ENCODE peak calls at places on chromosomes 2 and 18, in eight cellular contexts. M is caudate nucleus, J is hepatocyte, Q is IMR-90, G is H54, L is ACHN, A is nucleus accumbens, B is posterior vena cava. Y is an unnamed sample.

GRCh38 chr2:205370726-205371125 is 311.6 kb upstream of the NRP2 start:
- DNase-seq in M (no peak), J (no peak), Q (no peak), G (no peak), L (no peak), A (no peak), B (no peak), Y (no peak)

GRCh38 chr2:215059724-215060123 is 78.7 kb downstream of the ABCA12 start:
- DNase-seq in M (no peak), J (no peak), Q (peak), G (no peak), L (no peak), A (no peak), B (no peak), Y (no peak)

GRCh38 chr18:76231402-76231801 is 263.6 kb downstream of the ZNF516 start:
- DNase-seq in M (no peak), J (no peak), Q (no peak), G (no peak), L (no peak), A (no peak), B (no peak), Y (peak)

GRCh38 chr2:64410673-64411072 is 43.3 kb upstream of the LGALSL start:
- DNase-seq in M (no peak), J (no peak), Q (no peak), G (no peak), L (no peak), A (no peak), B (no peak), Y (no peak)

GRCh38 chr18:42078711-42079110 is 123.7 kb downstream of the PIK3C3 start:
- DNase-seq in M (no peak), J (no peak), Q (peak), G (no peak), L (no peak), A (no peak), B (no peak), Y (no peak)

GRCh38 chr2:24920813-24921441 is 890 bp upstream of the ADCY3 start:
- DNase-seq in M (no peak), J (no peak), Q (no peak), G (peak), L (peak), A (no peak), B (peak), Y (peak)

GRCh38 chr2:54052825-54053718 is 62.3 kb upstream of the ACYP2 start:
- DNase-seq in M (no peak), J (no peak), Q (no peak), G (no peak), L (peak), A (no peak), B (no peak), Y (no peak)

GRCh38 chr2:105893011-105893995 is 148.6 kb downstream of the NCK2 start:
- DNase-seq in M (no peak), J (no peak), Q (no peak), G (no peak), L (no peak), A (no peak), B (no peak), Y (no peak)

GRCh38 chr2:2645162-2645855 is 314.2 kb upstream of the MYT1L start:
- DNase-seq in M (no peak), J (no peak), Q (no peak), G (no peak), L (no peak), A (no peak), B (no peak), Y (no peak)